ENCODE peak calls at places on chromosomes 12 and 14, in seven cellular contexts. A is tibial nerve, J is body of pancreas, Y is bronchial epithelial cell, M is hepatocyte, T is kidney epithelial cell, U is ovary. D is an unnamed sample.

GRCh38 chr12:123329799-123330198 is 34.8 kb downstream of the SBNO1 start:
- DNase-seq in A (no peak), J (no peak), Y (no peak), M (no peak), T (no peak), U (no peak), D (no peak)

GRCh38 chr12:64390275-64390851 is at the start of gene C12orf56:
- DNase-seq in A (no peak), J (no peak), Y (peak), M (peak), T (no peak), U (no peak), D (no peak)

GRCh38 chr12:118126119-118126757 is 9.7 kb upstream of the PEBP1 start:
- DNase-seq in A (no peak), J (peak), Y (no peak), M (no peak), T (no peak), U (peak), D (no peak)

GRCh38 chr12:106113042-106113441 is 25.7 kb downstream of the NUAK1 start:
- DNase-seq in A (no peak), J (no peak), Y (peak), M (no peak), T (no peak), U (no peak), D (no peak)

GRCh38 chr12:50246873-50247612 is 36.3 kb downstream of the LIMA1 start:
- DNase-seq in A (peak), J (peak), Y (peak), M (peak), T (peak), U (no peak), D (peak)

GRCh38 chr14:74962493-74962892 is 7.1 kb upstream of the PGF start:
- DNase-seq in A (no peak), J (no peak), Y (no peak), M (no peak), T (no peak), U (no peak), D (no peak)

GRCh38 chr12:1807489-1807888 is 12.9 kb upstream of the LRTM2 start:
- DNase-seq in A (no peak), J (no peak), Y (no peak), M (no peak), T (no peak), U (no peak), D (no peak)

GRCh38 chr14:106822905-106823304 is 1296.5 kb downstream of the TMEM121 start:
- DNase-seq in A (no peak), J (no peak), Y (no peak), M (no peak), T (no peak), U (no peak), D (no peak)

GRCh38 chr12:100927825-100928224 is 133.2 kb downstream of the ANO4 start:
- DNase-seq in A (no peak), J (no peak), Y (peak), M (no peak), T (peak), U (no peak), D (no peak)

GRCh38 chr12:111887916-111888745 is 46.1 kb downstream of the MAPKAPK5 start:
- DNase-seq in A (no peak), J (peak), Y (no peak), M (no peak), T (no peak), U (no peak), D (no peak)

GRCh38 chr12:58668233-58668632 is 252.1 kb downstream of the LRIG3 start:
- DNase-seq in A (no peak), J (no peak), Y (no peak), M (no peak), T (no peak), U (no peak), D (no peak)

GRCh38 chr12:46214668-46215429 is 54.0 kb downstream of the SLC38A1 start:
- DNase-seq in A (no peak), J (peak), Y (no peak), M (no peak), T (no peak), U (no peak), D (no peak)

GRCh38 chr14:22112004-22112403 is 438.4 kb upstream of the OR4E1 start:
- DNase-seq in A (no peak), J (no peak), Y (peak), M (peak), T (no peak), U (no peak), D (no peak)

GRCh38 chr14:101241807-101242278 is 319.5 kb upstream of the DIO3 start:
- DNase-seq in A (no peak), J (no peak), Y (no peak), M (no peak), T (no peak), U (no peak), D (no peak)

GRCh38 chr14:43894534-43894933 is 612.5 kb downstream of the FSCB start:
- DNase-seq in A (no peak), J (no peak), Y (peak), M (no peak), T (no peak), U (no peak), D (no peak)

GRCh38 chr14:73426877-73427276 is 31.5 kb downstream of the NUMB start:
- DNase-seq in A (no peak), J (peak), Y (no peak), M (peak), T (no peak), U (no peak), D (no peak)

GRCh38 chr14:104291123-104292000 is 153.0 kb downstream of the KIF26A start:
- DNase-seq in A (no peak), J (peak), Y (no peak), M (no peak), T (no peak), U (peak), D (no peak)

GRCh38 chr14:31080060-31080459 is 53.9 kb upstream of the STRN3 start:
- DNase-seq in A (no peak), J (no peak), Y (peak), M (no peak), T (no peak), U (no peak), D (no peak)
- H3K4me3 ChIP-seq in A (no peak), J (no peak), Y (no peak), M (no peak), T (no peak), U (no peak), D (no peak)

DNA sequence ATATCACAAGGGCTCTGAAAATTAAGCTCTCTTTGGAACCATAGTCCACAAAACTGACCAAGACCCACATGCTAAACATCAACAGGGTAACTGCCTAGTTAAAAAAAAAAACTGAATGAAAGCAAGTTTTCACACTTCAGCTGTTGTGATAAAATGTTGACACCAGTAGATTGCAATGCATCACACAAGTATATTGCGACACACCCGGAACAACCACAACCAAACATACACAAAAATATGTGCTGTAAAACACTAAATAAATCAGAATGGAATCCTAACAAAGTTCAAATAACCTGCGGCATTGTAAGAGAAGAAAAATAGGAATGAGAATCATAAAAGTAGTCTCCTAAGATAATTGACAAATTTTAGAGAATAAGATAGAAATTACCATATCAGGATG is 710.3 kb downstream of the AACS start:
- DNase-seq in A (no peak), J (no peak), Y (no peak), M (no peak), T (no peak), U (no peak), D (no peak)
- TF ChIP-seq CTCF in A (no peak), J (no peak), Y (no peak), M (no peak), T (no peak), U (no peak), D (no peak)

GRCh38 chr12:113271466-113271852 is 50.2 kb downstream of the TPCN1 start:
- DNase-seq in A (no peak), J (no peak), Y (peak), M (no peak), T (no peak), U (no peak), D (no peak)
- H3K4me3 ChIP-seq in A (no peak), J (no peak), Y (no peak), M (no peak), T (no peak), U (no peak), D (no peak)

GRCh38 chr12:29700761-29701481 is 82.8 kb downstream of the TMTC1 start:
- DNase-seq in A (no peak), J (no peak), Y (no peak), M (no peak), T (no peak), U (no peak), D (no peak)
- TF ChIP-seq CTCF in A (no peak), J (no peak), Y (no peak), M (no peak), T (no peak), U (no peak), D (no peak)

GRCh38 chr12:49133590-49133989 is 2.4 kb upstream of the TUBA1B start:
- DNase-seq in A (no peak), J (no peak), Y (no peak), M (no peak), T (no peak), U (no peak), D (no peak)
- H3K4me3 ChIP-seq in A (no peak), J (no peak), Y (no peak), M (no peak), T (no peak), U (no peak), D (no peak)

D was measured in epithelial cell of proximal tubule.